ENCODE peak calls at places on chromosomes 1 and 21, in nine cellular contexts. One of them, this sample, is unnamed.

GRCh38 chr1:210467440-210468040 is 138.8 kb downstream of the HHAT start:
- DNase-seq in GM23338: no peak
- DNase-seq in fibroblast of lung: no peak
- DNase-seq in HCT116: no peak
- DNase-seq in uterus: no peak
- DNase-seq in left lung: no peak
- DNase-seq in CD8-positive, alpha-beta T cell: no peak
- DNase-seq in body of pancreas: no peak
- DNase-seq in CD8-positive, alpha-beta memory T cell: no peak
- DNase-seq in this sample: no peak

GRCh38 chr1:183652547-183653467 is at the start of gene APOBEC4:
- DNase-seq in GM23338: no peak
- DNase-seq in fibroblast of lung: no peak
- DNase-seq in uterus: no peak
- DNase-seq in CD8-positive, alpha-beta T cell: no peak
- DNase-seq in CD8-positive, alpha-beta memory T cell: no peak
- DNase-seq in HCT116: no peak
- DNase-seq in left lung: no peak
- DNase-seq in body of pancreas: no peak
- DNase-seq in this sample: peak

GRCh38 chr1:2205191-2205952 is 10.8 kb upstream of the FAAP20 start:
- DNase-seq in GM23338: peak
- DNase-seq in body of pancreas: peak
- DNase-seq in CD8-positive, alpha-beta T cell: peak
- DNase-seq in CD8-positive, alpha-beta memory T cell: peak
- DNase-seq in uterus: peak
- DNase-seq in fibroblast of lung: peak
- DNase-seq in HCT116: peak
- DNase-seq in left lung: peak
- DNase-seq in this sample: peak

GRCh38 chr1:103106426-103107321 is 1.6 kb downstream of the COL11A1 start:
- DNase-seq in CD8-positive, alpha-beta T cell: no peak
- DNase-seq in HCT116: peak
- DNase-seq in body of pancreas: peak
- DNase-seq in CD8-positive, alpha-beta memory T cell: no peak
- DNase-seq in uterus: no peak
- DNase-seq in GM23338: peak
- DNase-seq in fibroblast of lung: peak
- DNase-seq in left lung: peak
- DNase-seq in this sample: no peak

GRCh38 chr1:35561972-35562680 is 4.5 kb downstream of the NCDN start:
- DNase-seq in fibroblast of lung: no peak
- DNase-seq in left lung: no peak
- DNase-seq in GM23338: no peak
- DNase-seq in uterus: no peak
- DNase-seq in CD8-positive, alpha-beta T cell: no peak
- DNase-seq in HCT116: no peak
- DNase-seq in body of pancreas: no peak
- DNase-seq in CD8-positive, alpha-beta memory T cell: no peak
- DNase-seq in this sample: no peak

GRCh38 chr21:41726970-41727783 is 39.7 kb downstream of the RIPK4 start:
- DNase-seq in HCT116: peak
- DNase-seq in left lung: peak
- DNase-seq in CD8-positive, alpha-beta T cell: no peak
- DNase-seq in CD8-positive, alpha-beta memory T cell: no peak
- DNase-seq in GM23338: no peak
- DNase-seq in body of pancreas: peak
- DNase-seq in fibroblast of lung: peak
- DNase-seq in uterus: no peak
- DNase-seq in this sample: no peak

GRCh38 chr1:115453666-115454065 is 115.6 kb upstream of the NGF start:
- DNase-seq in CD8-positive, alpha-beta T cell: no peak
- DNase-seq in HCT116: no peak
- DNase-seq in uterus: no peak
- DNase-seq in fibroblast of lung: no peak
- DNase-seq in GM23338: no peak
- DNase-seq in body of pancreas: no peak
- DNase-seq in left lung: no peak
- DNase-seq in CD8-positive, alpha-beta memory T cell: no peak
- DNase-seq in this sample: no peak

GRCh38 chr1:11168731-11169130 is 20.4 kb upstream of the ANGPTL7 start:
- DNase-seq in CD8-positive, alpha-beta memory T cell: no peak
- DNase-seq in GM23338: no peak
- DNase-seq in CD8-positive, alpha-beta T cell: no peak
- DNase-seq in HCT116: no peak
- DNase-seq in body of pancreas: no peak
- DNase-seq in uterus: no peak
- DNase-seq in fibroblast of lung: no peak
- DNase-seq in left lung: no peak
- DNase-seq in this sample: no peak

GRCh38 chr1:65703853-65704252 is 88.8 kb upstream of the PDE4B start:
- DNase-seq in uterus: no peak
- DNase-seq in fibroblast of lung: no peak
- DNase-seq in GM23338: no peak
- DNase-seq in HCT116: no peak
- DNase-seq in CD8-positive, alpha-beta memory T cell: no peak
- DNase-seq in body of pancreas: no peak
- DNase-seq in left lung: no peak
- DNase-seq in CD8-positive, alpha-beta T cell: no peak
- DNase-seq in this sample: no peak

GRCh38 chr1:30356839-30357238 is 366.5 kb downstream of the MATN1 start:
- DNase-seq in CD8-positive, alpha-beta T cell: no peak
- DNase-seq in fibroblast of lung: no peak
- DNase-seq in left lung: no peak
- DNase-seq in HCT116: no peak
- DNase-seq in uterus: no peak
- DNase-seq in CD8-positive, alpha-beta memory T cell: no peak
- DNase-seq in body of pancreas: no peak
- DNase-seq in GM23338: no peak
- DNase-seq in this sample: no peak

GRCh38 chr1:150537732-150538684 is 11.2 kb upstream of the ADAMTSL4 start:
- DNase-seq in CD8-positive, alpha-beta memory T cell: no peak
- DNase-seq in CD8-positive, alpha-beta T cell: no peak
- DNase-seq in HCT116: no peak
- DNase-seq in left lung: no peak
- DNase-seq in fibroblast of lung: no peak
- DNase-seq in GM23338: peak
- DNase-seq in uterus: no peak
- DNase-seq in body of pancreas: no peak
- DNase-seq in this sample: no peak

GRCh38 chr1:169060010-169060722 is 46.3 kb upstream of the ATP1B1 start:
- DNase-seq in CD8-positive, alpha-beta T cell: no peak
- DNase-seq in body of pancreas: no peak
- DNase-seq in uterus: no peak
- DNase-seq in GM23338: no peak
- DNase-seq in CD8-positive, alpha-beta memory T cell: no peak
- DNase-seq in fibroblast of lung: no peak
- DNase-seq in left lung: no peak
- DNase-seq in HCT116: no peak
- DNase-seq in this sample: peak

GRCh38 chr1:15851251-15852035 is 3.9 kb downstream of the SPEN start:
- DNase-seq in left lung: no peak
- DNase-seq in body of pancreas: no peak
- DNase-seq in uterus: no peak
- DNase-seq in CD8-positive, alpha-beta memory T cell: no peak
- DNase-seq in HCT116: no peak
- DNase-seq in GM23338: peak
- DNase-seq in fibroblast of lung: no peak
- DNase-seq in CD8-positive, alpha-beta T cell: no peak
- DNase-seq in this sample: no peak

GRCh38 chr1:16053781-16054502 is 10.4 kb downstream of the CLCNKB start:
- DNase-seq in body of pancreas: no peak
- DNase-seq in CD8-positive, alpha-beta T cell: no peak
- DNase-seq in GM23338: no peak
- DNase-seq in HCT116: no peak
- DNase-seq in uterus: no peak
- DNase-seq in fibroblast of lung: no peak
- DNase-seq in left lung: no peak
- DNase-seq in CD8-positive, alpha-beta memory T cell: no peak
- DNase-seq in this sample: no peak

DNA sequence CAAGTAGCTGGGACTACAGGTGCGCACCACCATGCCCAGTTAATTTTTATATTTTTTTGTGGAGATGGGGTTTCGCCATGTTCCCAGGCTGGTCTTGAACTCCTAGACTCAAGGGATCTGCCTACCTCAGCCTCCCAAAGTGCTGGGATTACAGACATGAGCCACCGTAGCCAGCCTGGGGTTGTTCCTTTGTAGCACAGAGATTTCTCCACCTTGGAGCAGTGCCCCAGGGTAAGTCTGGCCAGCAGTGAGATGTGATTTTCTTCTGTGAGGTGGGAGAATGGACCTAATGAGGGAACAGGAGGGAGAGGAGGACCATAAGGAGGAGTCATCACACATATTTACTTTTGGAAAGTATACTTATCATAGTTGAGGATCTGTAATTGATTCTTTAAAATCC is 61.1 kb upstream of the GADD45A start:
- DNase-seq in CD8-positive, alpha-beta T cell: no peak
- DNase-seq in body of pancreas: no peak
- DNase-seq in left lung: no peak
- DNase-seq in CD8-positive, alpha-beta memory T cell: no peak
- DNase-seq in GM23338: no peak
- DNase-seq in fibroblast of lung: no peak
- DNase-seq in uterus: no peak
- DNase-seq in HCT116: no peak
- DNase-seq in this sample: no peak
- H3K27ac ChIP-seq in CD8-positive, alpha-beta T cell: no peak
- H3K27ac ChIP-seq in body of pancreas: no peak
- H3K27ac ChIP-seq in left lung: no peak
- H3K27ac ChIP-seq in CD8-positive, alpha-beta memory T cell: no peak
- H3K27ac ChIP-seq in GM23338: no peak
- H3K27ac ChIP-seq in fibroblast of lung: no peak
- H3K27ac ChIP-seq in uterus: no peak
- H3K27ac ChIP-seq in HCT116: no peak
- H3K27ac ChIP-seq in this sample: no peak

GRCh38 chr1:208216806-208217205 is 27.4 kb downstream of the PLXNA2 start:
- DNase-seq in HCT116: no peak
- DNase-seq in GM23338: no peak
- DNase-seq in CD8-positive, alpha-beta memory T cell: no peak
- DNase-seq in body of pancreas: no peak
- DNase-seq in fibroblast of lung: no peak
- DNase-seq in uterus: no peak
- DNase-seq in left lung: peak
- DNase-seq in CD8-positive, alpha-beta T cell: no peak
- DNase-seq in this sample: no peak
- H3K27ac ChIP-seq in HCT116: no peak
- H3K27ac ChIP-seq in GM23338: no peak
- H3K27ac ChIP-seq in CD8-positive, alpha-beta memory T cell: no peak
- H3K27ac ChIP-seq in body of pancreas: no peak
- H3K27ac ChIP-seq in fibroblast of lung: no peak
- H3K27ac ChIP-seq in uterus: peak
- H3K27ac ChIP-seq in left lung: no peak
- H3K27ac ChIP-seq in CD8-positive, alpha-beta T cell: no peak
- H3K27ac ChIP-seq in this sample: no peak

DNA sequence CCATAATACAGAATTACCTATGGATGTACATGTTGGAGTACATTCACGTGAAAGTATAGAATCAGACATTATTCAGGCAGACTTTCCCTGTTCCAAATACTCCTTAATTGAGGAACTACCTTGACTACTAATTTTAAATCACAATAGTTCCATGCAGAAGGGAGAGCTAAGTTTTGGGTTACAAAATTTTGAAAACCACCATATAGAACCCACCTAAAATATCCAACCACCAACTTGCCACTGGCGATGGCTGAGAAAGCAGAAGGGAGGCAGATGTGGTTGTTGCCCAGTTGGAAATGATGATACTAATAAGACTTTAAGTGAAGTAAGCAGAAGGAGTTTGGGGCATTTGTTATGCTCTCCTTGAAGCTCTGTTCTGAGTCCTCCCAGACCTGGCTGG is 190.7 kb downstream of the HLX start:
- DNase-seq in fibroblast of lung: no peak
- DNase-seq in CD8-positive, alpha-beta memory T cell: no peak
- DNase-seq in HCT116: no peak
- DNase-seq in body of pancreas: no peak
- DNase-seq in left lung: no peak
- DNase-seq in GM23338: no peak
- DNase-seq in uterus: no peak
- DNase-seq in CD8-positive, alpha-beta T cell: no peak
- DNase-seq in this sample: no peak
- H3K27ac ChIP-seq in fibroblast of lung: no peak
- H3K27ac ChIP-seq in CD8-positive, alpha-beta memory T cell: no peak
- H3K27ac ChIP-seq in HCT116: no peak
- H3K27ac ChIP-seq in body of pancreas: no peak
- H3K27ac ChIP-seq in left lung: no peak
- H3K27ac ChIP-seq in GM23338: no peak
- H3K27ac ChIP-seq in uterus: no peak
- H3K27ac ChIP-seq in CD8-positive, alpha-beta T cell: no peak
- H3K27ac ChIP-seq in this sample: no peak

DNA sequence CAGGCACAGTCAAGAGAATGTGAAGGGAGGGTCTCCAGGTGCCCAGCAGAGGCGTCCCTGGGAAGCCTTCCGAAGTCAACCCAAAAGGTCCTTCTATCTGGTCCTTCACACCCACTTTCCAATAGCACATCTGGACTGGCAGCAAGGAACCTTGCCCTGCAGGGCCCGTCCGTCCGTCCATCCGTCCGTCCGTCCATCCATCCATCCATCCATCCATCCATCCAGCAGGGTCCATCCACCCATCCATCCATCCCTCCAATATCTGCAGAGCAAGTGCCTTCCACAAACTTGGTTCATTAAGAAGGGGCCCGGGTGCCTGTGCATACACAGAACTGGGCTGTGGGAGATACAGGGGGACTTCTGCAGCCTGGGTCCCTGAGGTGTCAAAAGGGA is 31.6 kb downstream of the SLC45A1 start:
- DNase-seq in uterus: no peak
- DNase-seq in CD8-positive, alpha-beta memory T cell: no peak
- DNase-seq in body of pancreas: no peak
- DNase-seq in CD8-positive, alpha-beta T cell: no peak
- DNase-seq in fibroblast of lung: no peak
- DNase-seq in left lung: no peak
- DNase-seq in GM23338: no peak
- DNase-seq in HCT116: no peak
- DNase-seq in this sample: no peak
- H3K27ac ChIP-seq in uterus: peak
- H3K27ac ChIP-seq in CD8-positive, alpha-beta memory T cell: no peak
- H3K27ac ChIP-seq in body of pancreas: no peak
- H3K27ac ChIP-seq in CD8-positive, alpha-beta T cell: no peak
- H3K27ac ChIP-seq in fibroblast of lung: no peak
- H3K27ac ChIP-seq in left lung: no peak
- H3K27ac ChIP-seq in GM23338: no peak
- H3K27ac ChIP-seq in HCT116: no peak
- H3K27ac ChIP-seq in this sample: no peak

DNA sequence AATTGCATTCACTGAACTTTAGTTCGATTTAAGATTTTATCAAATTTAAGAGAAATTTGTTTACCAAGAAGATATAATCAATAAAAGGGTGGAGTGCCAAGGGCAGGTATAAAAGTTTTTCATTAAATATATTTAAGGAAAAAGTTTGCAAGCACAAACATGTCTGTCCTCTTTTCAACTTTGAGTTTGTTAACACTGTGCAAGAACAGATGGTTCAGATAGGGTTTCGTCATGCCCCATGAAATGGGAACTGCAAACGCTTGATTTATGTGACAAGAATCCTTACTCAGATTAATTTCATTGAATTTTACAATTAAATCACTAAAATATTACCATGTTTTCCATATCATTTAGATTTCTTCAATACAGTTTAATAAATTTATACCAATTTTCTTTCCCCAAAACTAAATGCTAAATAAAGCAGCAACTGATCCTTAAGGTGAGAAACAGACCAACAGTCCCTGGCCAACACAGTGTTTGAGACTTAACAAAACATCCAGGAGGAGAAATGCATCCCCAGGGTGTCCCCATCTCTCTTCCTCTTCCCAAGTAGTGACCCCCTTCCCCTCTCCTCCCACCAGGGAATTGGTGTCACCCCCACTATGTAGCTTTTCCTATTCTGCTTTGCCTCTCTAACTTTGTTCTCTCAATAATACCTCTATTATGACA is 293.0 kb downstream of the LTN1 start:
- DNase-seq in uterus: no peak
- DNase-seq in CD8-positive, alpha-beta T cell: no peak
- DNase-seq in CD8-positive, alpha-beta memory T cell: no peak
- DNase-seq in fibroblast of lung: peak
- DNase-seq in left lung: no peak
- DNase-seq in HCT116: no peak
- DNase-seq in body of pancreas: no peak
- DNase-seq in GM23338: no peak
- DNase-seq in this sample: no peak
- H3K27ac ChIP-seq in uterus: no peak
- H3K27ac ChIP-seq in CD8-positive, alpha-beta T cell: no peak
- H3K27ac ChIP-seq in CD8-positive, alpha-beta memory T cell: no peak
- H3K27ac ChIP-seq in fibroblast of lung: no peak
- H3K27ac ChIP-seq in left lung: no peak
- H3K27ac ChIP-seq in HCT116: no peak
- H3K27ac ChIP-seq in body of pancreas: no peak
- H3K27ac ChIP-seq in GM23338: no peak
- H3K27ac ChIP-seq in this sample: no peak